ENCODE peak calls at places on chromosomes 16 and 17, in five cellular contexts. O is stimulated activated CD8-positive, alpha-beta memory T cell treated with anti-CD3 and anti-CD28 coated beads, Interleukin-4, amount 100 ng/mL, for 1 hour; Y is retina; D is sigmoid colon; C is T-helper 9 cell. L is an unnamed sample.

GRCh38 chr17:78995761-78996451 is 13.7 kb downstream of the CANT1 start:
- DNase-seq in O (no peak), D (peak), C (no peak), Y (no peak), L (no peak)

GRCh38 chr17:63070031-63070430 is 104.0 kb downstream of the TANC2 start:
- DNase-seq in C (no peak), Y (no peak), O (no peak), D (no peak), L (no peak)

GRCh38 chr17:83195330-83196087 is 116.1 kb downstream of the METRNL start:
- DNase-seq in O (no peak), C (no peak), D (peak), Y (no peak), L (no peak)

GRCh38 chr17:14298221-14298994 is 2.5 kb upstream of the HS3ST3B1 start:
- DNase-seq in O (no peak), C (no peak), D (no peak), Y (peak), L (peak)

GRCh38 chr16:57379579-57379978 is 7.3 kb downstream of the CX3CL1 start:
- DNase-seq in C (no peak), D (no peak), Y (no peak), O (no peak), L (no peak)

GRCh38 chr17:29024456-29024952 is 18.4 kb upstream of the PIPOX start:
- DNase-seq in O (no peak), C (no peak), Y (no peak), D (no peak), L (no peak)

GRCh38 chr16:4968879-4969278 is 10.7 kb downstream of the SEC14L5 start:
- DNase-seq in C (no peak), D (no peak), Y (no peak), O (no peak), L (no peak)

GRCh38 chr16:24543949-24544348 is 4.6 kb downstream of the RBBP6 start:
- DNase-seq in Y (no peak), C (no peak), D (no peak), O (no peak), L (no peak)

GRCh38 chr17:2892305-2892971 is 96.2 kb downstream of the RAP1GAP2 start:
- DNase-seq in C (no peak), O (no peak), D (no peak), Y (no peak), L (no peak)